ENCODE peak calls at places on chromosomes 4 and X, in four cellular contexts. One of them, this sample, is unnamed.

GRCh38 chr4:56129431-56129861 is 180.7 kb downstream of the CEP135 start:
- DNase-seq in heart left ventricle: no peak
- DNase-seq in stimulated activated CD4-positive, alpha-beta T cell treated with anti-CD3 and anti-CD28 coated beads, Interleukin-2, amount 100 ng/mL, for 24 hours: peak
- DNase-seq in lung microvascular endothelial cell: peak
- DNase-seq in this sample: no peak

GRCh38 chr4:1294424-1294823 is 4.7 kb downstream of the MAEA start:
- DNase-seq in heart left ventricle: no peak
- DNase-seq in lung microvascular endothelial cell: no peak
- DNase-seq in stimulated activated CD4-positive, alpha-beta T cell treated with anti-CD3 and anti-CD28 coated beads, Interleukin-2, amount 100 ng/mL, for 24 hours: no peak
- DNase-seq in this sample: peak

GRCh38 chr4:17468638-17469221 is 43.2 kb downstream of the QDPR start:
- DNase-seq in heart left ventricle: no peak
- DNase-seq in lung microvascular endothelial cell: peak
- DNase-seq in stimulated activated CD4-positive, alpha-beta T cell treated with anti-CD3 and anti-CD28 coated beads, Interleukin-2, amount 100 ng/mL, for 24 hours: no peak
- DNase-seq in this sample: no peak

GRCh38 chr4:21856754-21857153 is 91.8 kb downstream of the KCNIP4 start:
- DNase-seq in stimulated activated CD4-positive, alpha-beta T cell treated with anti-CD3 and anti-CD28 coated beads, Interleukin-2, amount 100 ng/mL, for 24 hours: no peak
- DNase-seq in lung microvascular endothelial cell: no peak
- DNase-seq in heart left ventricle: no peak
- DNase-seq in this sample: no peak

GRCh38 chrX:17412692-17413091 is 37.7 kb downstream of the NHS start:
- DNase-seq in stimulated activated CD4-positive, alpha-beta T cell treated with anti-CD3 and anti-CD28 coated beads, Interleukin-2, amount 100 ng/mL, for 24 hours: no peak
- DNase-seq in lung microvascular endothelial cell: no peak
- DNase-seq in heart left ventricle: no peak
- DNase-seq in this sample: no peak

GRCh38 chr4:44629280-44629866 is 22.1 kb downstream of the YIPF7 start:
- DNase-seq in heart left ventricle: no peak
- DNase-seq in stimulated activated CD4-positive, alpha-beta T cell treated with anti-CD3 and anti-CD28 coated beads, Interleukin-2, amount 100 ng/mL, for 24 hours: peak
- DNase-seq in lung microvascular endothelial cell: peak
- DNase-seq in this sample: no peak

GRCh38 chr4:106495498-106495897 is 126.9 kb upstream of the GIMD1 start:
- DNase-seq in heart left ventricle: no peak
- DNase-seq in lung microvascular endothelial cell: no peak
- DNase-seq in stimulated activated CD4-positive, alpha-beta T cell treated with anti-CD3 and anti-CD28 coated beads, Interleukin-2, amount 100 ng/mL, for 24 hours: no peak
- DNase-seq in this sample: no peak

GRCh38 chr4:165592386-165592785 is 213.6 kb downstream of the CPE start:
- DNase-seq in lung microvascular endothelial cell: peak
- DNase-seq in heart left ventricle: no peak
- DNase-seq in stimulated activated CD4-positive, alpha-beta T cell treated with anti-CD3 and anti-CD28 coated beads, Interleukin-2, amount 100 ng/mL, for 24 hours: no peak
- DNase-seq in this sample: no peak

GRCh38 chr4:103018391-103019318 is 850 bp downstream of the SLC9B1 start:
- DNase-seq in heart left ventricle: no peak
- DNase-seq in lung microvascular endothelial cell: no peak
- DNase-seq in stimulated activated CD4-positive, alpha-beta T cell treated with anti-CD3 and anti-CD28 coated beads, Interleukin-2, amount 100 ng/mL, for 24 hours: peak
- DNase-seq in this sample: peak